ENCODE peak calls at places on chromosomes 3 and 15, in nine cellular contexts. One of them, this sample, is unnamed.
A peak's percentile ranks its signal among the peaks of the same experiment; 100 is the strongest.

GRCh38 chr3:39501982-39502837 is 34.7 kb downstream of the MOBP start:
- DNase-seq in brain microvascular endothelial cell: no peak
- DNase-seq in HCT116: no peak
- DNase-seq in psoas muscle: no peak
- DNase-seq in uterus: no peak
- DNase-seq in H1: no peak
- DNase-seq in dorsolateral prefrontal cortex: no peak
- DNase-seq in neural progenitor cell: no peak
- DNase-seq in AG04450: no peak
- DNase-seq in this sample: no peak

GRCh38 chr15:57866149-57866736 is 159.7 kb downstream of the POLR2M start:
- DNase-seq in psoas muscle: peak; percentile 44
- DNase-seq in HCT116: peak; percentile 52
- DNase-seq in AG04450: no peak
- DNase-seq in dorsolateral prefrontal cortex: no peak
- DNase-seq in brain microvascular endothelial cell: peak; percentile 46
- DNase-seq in uterus: peak; percentile 37
- DNase-seq in neural progenitor cell: peak; percentile 67
- DNase-seq in H1: peak; percentile 87
- DNase-seq in this sample: peak; percentile 31

GRCh38 chr3:23861689-23862088 is 55.1 kb downstream of the NKIRAS1 start:
- DNase-seq in psoas muscle: no peak
- DNase-seq in H1: no peak
- DNase-seq in HCT116: no peak
- DNase-seq in neural progenitor cell: no peak
- DNase-seq in brain microvascular endothelial cell: no peak
- DNase-seq in AG04450: no peak
- DNase-seq in dorsolateral prefrontal cortex: no peak
- DNase-seq in uterus: no peak
- DNase-seq in this sample: no peak

GRCh38 chr3:186220886-186221285 is 112.0 kb upstream of the ETV5 start:
- DNase-seq in uterus: no peak
- DNase-seq in dorsolateral prefrontal cortex: peak; percentile 20
- DNase-seq in AG04450: no peak
- DNase-seq in brain microvascular endothelial cell: no peak
- DNase-seq in HCT116: no peak
- DNase-seq in H1: no peak
- DNase-seq in psoas muscle: peak; percentile 67
- DNase-seq in neural progenitor cell: peak; percentile 51
- DNase-seq in this sample: no peak

GRCh38 chr3:126959144-126959920 is 23.6 kb upstream of the PLXNA1 start:
- DNase-seq in brain microvascular endothelial cell: no peak
- DNase-seq in AG04450: no peak
- DNase-seq in uterus: no peak
- DNase-seq in H1: no peak
- DNase-seq in dorsolateral prefrontal cortex: no peak
- DNase-seq in neural progenitor cell: no peak
- DNase-seq in psoas muscle: no peak
- DNase-seq in HCT116: no peak
- DNase-seq in this sample: no peak

GRCh38 chr3:129597087-129597791 is 9.2 kb downstream of the PLXND1 start:
- DNase-seq in dorsolateral prefrontal cortex: no peak
- DNase-seq in neural progenitor cell: no peak
- DNase-seq in AG04450: no peak
- DNase-seq in brain microvascular endothelial cell: peak; percentile 55
- DNase-seq in HCT116: no peak
- DNase-seq in psoas muscle: no peak
- DNase-seq in uterus: peak; percentile 79
- DNase-seq in H1: no peak
- DNase-seq in this sample: no peak

GRCh38 chr3:9500108-9501050 is 53.2 kb downstream of the LHFPL4 start:
- DNase-seq in dorsolateral prefrontal cortex: no peak
- DNase-seq in AG04450: no peak
- DNase-seq in uterus: no peak
- DNase-seq in brain microvascular endothelial cell: peak; percentile 61
- DNase-seq in HCT116: peak; percentile 48
- DNase-seq in neural progenitor cell: peak; percentile 94
- DNase-seq in psoas muscle: peak; percentile 47
- DNase-seq in H1: peak; percentile 99
- DNase-seq in this sample: peak; percentile 66

GRCh38 chr15:71136159-71137137 is 21.2 kb downstream of the THSD4 start:
- DNase-seq in AG04450: peak; percentile 70
- DNase-seq in dorsolateral prefrontal cortex: no peak
- DNase-seq in psoas muscle: no peak
- DNase-seq in neural progenitor cell: no peak
- DNase-seq in uterus: peak; percentile 60
- DNase-seq in HCT116: no peak
- DNase-seq in H1: no peak
- DNase-seq in brain microvascular endothelial cell: peak; percentile 94
- DNase-seq in this sample: no peak

GRCh38 chr3:23455775-23456174 is 252.6 kb downstream of the UBE2E2 start:
- DNase-seq in neural progenitor cell: no peak
- DNase-seq in brain microvascular endothelial cell: peak; percentile 65
- DNase-seq in uterus: no peak
- DNase-seq in AG04450: peak; percentile 39
- DNase-seq in psoas muscle: no peak
- DNase-seq in HCT116: no peak
- DNase-seq in dorsolateral prefrontal cortex: no peak
- DNase-seq in H1: no peak
- DNase-seq in this sample: no peak

GRCh38 chr3:16318216-16318615 is 53.2 kb downstream of the OXNAD1 start:
- DNase-seq in psoas muscle: no peak
- DNase-seq in AG04450: peak; percentile 57
- DNase-seq in HCT116: no peak
- DNase-seq in neural progenitor cell: no peak
- DNase-seq in H1: no peak
- DNase-seq in dorsolateral prefrontal cortex: no peak
- DNase-seq in brain microvascular endothelial cell: no peak
- DNase-seq in uterus: no peak
- DNase-seq in this sample: no peak

GRCh38 chr3:36926292-36926897 is 18.5 kb downstream of the TRANK1 start:
- DNase-seq in brain microvascular endothelial cell: no peak
- DNase-seq in H1: no peak
- DNase-seq in psoas muscle: no peak
- DNase-seq in neural progenitor cell: no peak
- DNase-seq in HCT116: no peak
- DNase-seq in AG04450: no peak
- DNase-seq in dorsolateral prefrontal cortex: no peak
- DNase-seq in uterus: no peak
- DNase-seq in this sample: no peak

GRCh38 chr3:32297366-32297765 is 58.9 kb downstream of the CMTM8 start:
- DNase-seq in AG04450: no peak
- DNase-seq in H1: no peak
- DNase-seq in HCT116: no peak
- DNase-seq in brain microvascular endothelial cell: no peak
- DNase-seq in uterus: no peak
- DNase-seq in dorsolateral prefrontal cortex: no peak
- DNase-seq in neural progenitor cell: no peak
- DNase-seq in psoas muscle: no peak
- DNase-seq in this sample: peak; percentile 42

GRCh38 chr3:179136195-179136594 is 12.0 kb upstream of the PIK3CA start:
- DNase-seq in dorsolateral prefrontal cortex: no peak
- DNase-seq in AG04450: no peak
- DNase-seq in uterus: no peak
- DNase-seq in H1: no peak
- DNase-seq in brain microvascular endothelial cell: no peak
- DNase-seq in psoas muscle: no peak
- DNase-seq in neural progenitor cell: no peak
- DNase-seq in HCT116: no peak
- DNase-seq in this sample: no peak

GRCh38 chr3:67876261-67876660 is 221.8 kb upstream of the SUCLG2 start:
- DNase-seq in dorsolateral prefrontal cortex: no peak
- DNase-seq in neural progenitor cell: no peak
- DNase-seq in psoas muscle: no peak
- DNase-seq in brain microvascular endothelial cell: no peak
- DNase-seq in H1: no peak
- DNase-seq in HCT116: no peak
- DNase-seq in uterus: no peak
- DNase-seq in AG04450: no peak
- DNase-seq in this sample: no peak

GRCh38 chr3:7545334-7545733 is 684.4 kb downstream of the GRM7 start:
- DNase-seq in neural progenitor cell: no peak
- DNase-seq in H1: no peak
- DNase-seq in AG04450: no peak
- DNase-seq in dorsolateral prefrontal cortex: no peak
- DNase-seq in HCT116: no peak
- DNase-seq in brain microvascular endothelial cell: no peak
- DNase-seq in uterus: no peak
- DNase-seq in psoas muscle: no peak
- DNase-seq in this sample: no peak

GRCh38 chr3:33134026-33134625 is 20.3 kb downstream of the CRTAP start:
- DNase-seq in H1: no peak
- DNase-seq in HCT116: no peak
- DNase-seq in AG04450: no peak
- DNase-seq in neural progenitor cell: no peak
- DNase-seq in dorsolateral prefrontal cortex: no peak
- DNase-seq in psoas muscle: no peak
- DNase-seq in uterus: no peak
- DNase-seq in brain microvascular endothelial cell: peak; percentile 33
- DNase-seq in this sample: no peak

GRCh38 chr3:76470285-76470684 is 569.6 kb upstream of the ROBO2 start:
- DNase-seq in AG04450: peak; percentile 65
- DNase-seq in neural progenitor cell: no peak
- DNase-seq in uterus: no peak
- DNase-seq in HCT116: no peak
- DNase-seq in psoas muscle: no peak
- DNase-seq in H1: no peak
- DNase-seq in dorsolateral prefrontal cortex: no peak
- DNase-seq in brain microvascular endothelial cell: peak; percentile 92
- DNase-seq in this sample: no peak

GRCh38 chr15:64854526-64854925 is 12.8 kb downstream of the PLEKHO2 start:
- DNase-seq in HCT116: no peak
- DNase-seq in psoas muscle: no peak
- DNase-seq in neural progenitor cell: peak; percentile 1
- DNase-seq in uterus: no peak
- DNase-seq in AG04450: no peak
- DNase-seq in dorsolateral prefrontal cortex: no peak
- DNase-seq in H1: no peak
- DNase-seq in brain microvascular endothelial cell: no peak
- DNase-seq in this sample: no peak
- H3K27ac ChIP-seq in HCT116: no peak overlapping the region
- H3K27ac ChIP-seq in psoas muscle: no peak overlapping the region
- H3K27ac ChIP-seq in neural progenitor cell: no peak overlapping the region
- H3K27ac ChIP-seq in uterus: peak overlapping the region; percentile 40
- H3K27ac ChIP-seq in AG04450: peak overlapping the region; percentile 94
- H3K27ac ChIP-seq in dorsolateral prefrontal cortex: peak overlapping the region; percentile 69
- H3K27ac ChIP-seq in H1: no peak overlapping the region
- H3K27ac ChIP-seq in brain microvascular endothelial cell: no peak overlapping the region
- H3K27ac ChIP-seq in this sample: no peak overlapping the region

GRCh38 chr3:105714459-105714858 is 154.4 kb downstream of the CBLB start:
- DNase-seq in HCT116: no peak
- DNase-seq in psoas muscle: no peak
- DNase-seq in dorsolateral prefrontal cortex: no peak
- DNase-seq in brain microvascular endothelial cell: no peak
- DNase-seq in H1: no peak
- DNase-seq in uterus: no peak
- DNase-seq in neural progenitor cell: no peak
- DNase-seq in AG04450: no peak
- DNase-seq in this sample: no peak
- H3K27ac ChIP-seq in HCT116: no peak overlapping the region
- H3K27ac ChIP-seq in psoas muscle: no peak overlapping the region
- H3K27ac ChIP-seq in dorsolateral prefrontal cortex: no peak overlapping the region
- H3K27ac ChIP-seq in brain microvascular endothelial cell: no peak overlapping the region
- H3K27ac ChIP-seq in H1: no peak overlapping the region
- H3K27ac ChIP-seq in uterus: no peak overlapping the region
- H3K27ac ChIP-seq in neural progenitor cell: no peak overlapping the region
- H3K27ac ChIP-seq in AG04450: no peak overlapping the region
- H3K27ac ChIP-seq in this sample: no peak overlapping the region

GRCh38 chr15:64701051-64701450 is 74.3 kb downstream of the RBPMS2 start:
- DNase-seq in uterus: no peak
- DNase-seq in brain microvascular endothelial cell: no peak
- DNase-seq in psoas muscle: no peak
- DNase-seq in HCT116: no peak
- DNase-seq in neural progenitor cell: no peak
- DNase-seq in AG04450: no peak
- DNase-seq in H1: no peak
- DNase-seq in dorsolateral prefrontal cortex: no peak
- DNase-seq in this sample: no peak

GRCh38 chr15:64702816-64703631 is 72.4 kb downstream of the RBPMS2 start:
- DNase-seq in dorsolateral prefrontal cortex: peak; percentile 99
- DNase-seq in brain microvascular endothelial cell: peak; percentile 92
- DNase-seq in HCT116: peak; percentile 67
- DNase-seq in psoas muscle: peak; percentile 98
- DNase-seq in AG04450: peak; percentile 68
- DNase-seq in neural progenitor cell: peak; percentile 98
- DNase-seq in uterus: peak; percentile 96
- DNase-seq in H1: peak; percentile 100
- DNase-seq in this sample: peak; percentile 94

GRCh38 chr15:64701482-64701881 is 73.9 kb downstream of the RBPMS2 start:
- DNase-seq in brain microvascular endothelial cell: no peak
- DNase-seq in uterus: no peak
- DNase-seq in neural progenitor cell: peak; percentile 50
- DNase-seq in H1: no peak
- DNase-seq in dorsolateral prefrontal cortex: no peak
- DNase-seq in AG04450: no peak
- DNase-seq in HCT116: no peak
- DNase-seq in psoas muscle: no peak
- DNase-seq in this sample: no peak

GRCh38 chr15:64697911-64698369 is 77.4 kb downstream of the RBPMS2 start:
- DNase-seq in brain microvascular endothelial cell: no peak
- DNase-seq in psoas muscle: no peak
- DNase-seq in HCT116: no peak
- DNase-seq in AG04450: no peak
- DNase-seq in dorsolateral prefrontal cortex: no peak
- DNase-seq in neural progenitor cell: no peak
- DNase-seq in H1: no peak
- DNase-seq in uterus: no peak
- DNase-seq in this sample: no peak

DNA sequence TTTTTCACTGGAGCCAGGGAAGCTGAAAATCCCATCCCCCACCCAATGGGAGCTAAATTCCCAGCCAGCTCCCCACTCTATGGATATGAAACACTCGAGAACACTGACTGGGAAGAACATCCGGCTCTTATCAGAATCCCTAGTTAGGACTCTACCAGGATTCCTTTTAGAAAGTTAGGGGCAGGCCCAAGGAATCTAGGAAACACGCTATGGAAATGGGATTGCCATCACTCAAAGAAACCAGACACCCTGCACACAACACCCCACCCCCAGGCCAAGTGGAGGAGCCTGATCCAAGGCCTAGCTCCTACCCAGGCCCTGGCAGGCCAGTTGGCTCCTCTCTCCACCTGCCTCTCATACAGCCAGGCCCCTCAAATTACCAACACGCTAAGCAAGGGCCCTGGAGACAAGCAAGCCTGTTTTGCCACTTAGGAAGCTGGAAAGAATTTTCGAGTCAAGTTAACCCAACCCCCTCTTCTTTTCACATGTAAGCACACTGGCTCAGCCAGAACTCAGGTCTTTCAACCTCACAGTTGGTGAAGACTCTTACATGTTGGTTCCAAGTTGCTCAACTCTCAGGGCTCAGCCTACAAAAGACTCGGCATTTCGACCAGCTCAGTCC is 75.5 kb downstream of the RBPMS2 start:
- DNase-seq in psoas muscle: peak; percentile 66
- DNase-seq in H1: peak; percentile 78
- DNase-seq in HCT116: no peak
- DNase-seq in brain microvascular endothelial cell: no peak
- DNase-seq in dorsolateral prefrontal cortex: no peak
- DNase-seq in neural progenitor cell: peak; percentile 74
- DNase-seq in uterus: no peak
- DNase-seq in AG04450: no peak
- DNase-seq in this sample: no peak
- H3K27ac ChIP-seq in psoas muscle: peak overlapping the region; percentile 87
- H3K27ac ChIP-seq in H1: peak overlapping the region; percentile 94
- H3K27ac ChIP-seq in HCT116: no peak overlapping the region
- H3K27ac ChIP-seq in brain microvascular endothelial cell: no peak overlapping the region
- H3K27ac ChIP-seq in dorsolateral prefrontal cortex: peak overlapping the region; percentile 1
- H3K27ac ChIP-seq in neural progenitor cell: peak overlapping the region; percentile 80
- H3K27ac ChIP-seq in uterus: peak overlapping the region; percentile 97
- H3K27ac ChIP-seq in AG04450: peak overlapping the region; percentile 57
- H3K27ac ChIP-seq in this sample: no peak overlapping the region

GRCh38 chr15:36458406-36458805 is 121.0 kb upstream of the CDIN1 start:
- DNase-seq in H1: no peak
- DNase-seq in HCT116: no peak
- DNase-seq in neural progenitor cell: no peak
- DNase-seq in psoas muscle: no peak
- DNase-seq in dorsolateral prefrontal cortex: no peak
- DNase-seq in uterus: no peak
- DNase-seq in AG04450: no peak
- DNase-seq in brain microvascular endothelial cell: peak; percentile 6
- DNase-seq in this sample: no peak
- H3K27ac ChIP-seq in H1: no peak overlapping the region
- H3K27ac ChIP-seq in HCT116: no peak overlapping the region
- H3K27ac ChIP-seq in neural progenitor cell: no peak overlapping the region
- H3K27ac ChIP-seq in psoas muscle: no peak overlapping the region
- H3K27ac ChIP-seq in dorsolateral prefrontal cortex: no peak overlapping the region
- H3K27ac ChIP-seq in uterus: no peak overlapping the region
- H3K27ac ChIP-seq in AG04450: no peak overlapping the region
- H3K27ac ChIP-seq in brain microvascular endothelial cell: no peak overlapping the region
- H3K27ac ChIP-seq in this sample: no peak overlapping the region

This sample was measured in CD4-positive, alpha-beta T cell.